ENCODE peak calls at places on chromosomes 4 and X, in five cellular contexts. One of them, this sample, is unnamed.

GRCh38 chr4:56183344-56183959 is 203.8 kb downstream of the AASDH start:
- DNase-seq in astrocyte: no peak
- DNase-seq in fibroblast of lung: no peak
- DNase-seq in heart left ventricle: no peak
- DNase-seq in keratinocyte: no peak
- DNase-seq in this sample: no peak

GRCh38 chr4:88523325-88524129 is at the start of gene PYURF:
- DNase-seq in keratinocyte: no peak
- DNase-seq in heart left ventricle: peak; percentile 96
- DNase-seq in astrocyte: peak; percentile 89
- DNase-seq in fibroblast of lung: peak; percentile 95
- DNase-seq in this sample: peak; percentile 59

GRCh38 chrX:134746379-134746723 is 88.1 kb upstream of the PLAC1 start:
- DNase-seq in fibroblast of lung: peak; percentile 73
- DNase-seq in heart left ventricle: no peak
- DNase-seq in keratinocyte: no peak
- DNase-seq in astrocyte: peak; percentile 67
- DNase-seq in this sample: no peak

GRCh38 chr4:149426461-149426860 is 389.2 kb downstream of the IQCM start:
- DNase-seq in astrocyte: peak; percentile 49
- DNase-seq in heart left ventricle: no peak
- DNase-seq in keratinocyte: no peak
- DNase-seq in fibroblast of lung: peak; percentile 65
- DNase-seq in this sample: no peak

GRCh38 chr4:170122252-170122651 is 32.5 kb upstream of the AADAT start:
- DNase-seq in keratinocyte: no peak
- DNase-seq in astrocyte: no peak
- DNase-seq in fibroblast of lung: no peak
- DNase-seq in heart left ventricle: no peak
- DNase-seq in this sample: no peak

GRCh38 chr4:98334461-98334860 is 73.3 kb downstream of the RAP1GDS1 start:
- DNase-seq in keratinocyte: no peak
- DNase-seq in heart left ventricle: no peak
- DNase-seq in fibroblast of lung: no peak
- DNase-seq in astrocyte: no peak
- DNase-seq in this sample: no peak

GRCh38 chr4:97139796-97140195 is 1003.5 kb downstream of the STPG2 start:
- DNase-seq in keratinocyte: no peak
- DNase-seq in fibroblast of lung: no peak
- DNase-seq in astrocyte: no peak
- DNase-seq in heart left ventricle: no peak
- DNase-seq in this sample: no peak

GRCh38 chr4:48079972-48080391 is 54.1 kb downstream of the TXK start:
- DNase-seq in astrocyte: peak; percentile 62
- DNase-seq in fibroblast of lung: peak; percentile 74
- DNase-seq in heart left ventricle: no peak
- DNase-seq in keratinocyte: no peak
- DNase-seq in this sample: no peak

GRCh38 chr4:184262901-184263300 is 45.2 kb upstream of the ENPP6 start:
- DNase-seq in astrocyte: no peak
- DNase-seq in heart left ventricle: no peak
- DNase-seq in fibroblast of lung: peak; percentile 16
- DNase-seq in keratinocyte: no peak
- DNase-seq in this sample: no peak

GRCh38 chrX:15694968-15695451 is 30.4 kb upstream of the CLTRN start:
- DNase-seq in keratinocyte: no peak
- DNase-seq in heart left ventricle: no peak
- DNase-seq in astrocyte: no peak
- DNase-seq in fibroblast of lung: no peak
- DNase-seq in this sample: no peak

GRCh38 chrX:111854778-111855490 is 21.0 kb upstream of the TRPC5OS start:
- DNase-seq in keratinocyte: no peak
- DNase-seq in heart left ventricle: no peak
- DNase-seq in astrocyte: no peak
- DNase-seq in fibroblast of lung: no peak
- DNase-seq in this sample: no peak

GRCh38 chr4:157012781-157013180 is 41.2 kb upstream of the PDGFC start:
- DNase-seq in heart left ventricle: no peak
- DNase-seq in fibroblast of lung: peak; percentile 93
- DNase-seq in keratinocyte: no peak
- DNase-seq in astrocyte: peak; percentile 94
- DNase-seq in this sample: peak; percentile 55

GRCh38 chrX:63784902-63785692 is at the start of gene ARHGEF9:
- DNase-seq in fibroblast of lung: peak; percentile 3
- DNase-seq in heart left ventricle: peak; percentile 12
- DNase-seq in astrocyte: no peak
- DNase-seq in keratinocyte: no peak
- DNase-seq in this sample: no peak

GRCh38 chr4:185112104-185112503 is 31.0 kb upstream of the SLC25A4 start:
- DNase-seq in fibroblast of lung: peak; percentile 95
- DNase-seq in astrocyte: peak; percentile 94
- DNase-seq in keratinocyte: peak; percentile 73
- DNase-seq in heart left ventricle: peak; percentile 72
- DNase-seq in this sample: peak; percentile 46

GRCh38 chr4:90025248-90025647 is 101.9 kb upstream of the CCSER1 start:
- DNase-seq in heart left ventricle: no peak
- DNase-seq in keratinocyte: no peak
- DNase-seq in fibroblast of lung: peak; percentile 6
- DNase-seq in astrocyte: no peak
- DNase-seq in this sample: no peak

GRCh38 chrX:71652405-71652804 is 14.9 kb upstream of the LOC101059915 start:
- DNase-seq in heart left ventricle: no peak
- DNase-seq in keratinocyte: no peak
- DNase-seq in fibroblast of lung: peak; percentile 36
- DNase-seq in astrocyte: peak; percentile 27
- DNase-seq in this sample: no peak

GRCh38 chr4:30245140-30245539 is 475.0 kb upstream of the PCDH7 start:
- DNase-seq in fibroblast of lung: no peak
- DNase-seq in astrocyte: no peak
- DNase-seq in keratinocyte: no peak
- DNase-seq in heart left ventricle: no peak
- DNase-seq in this sample: no peak

GRCh38 chr4:12486995-12487394 is 997.1 kb downstream of the RAB28 start:
- DNase-seq in heart left ventricle: peak; percentile 42
- DNase-seq in keratinocyte: no peak
- DNase-seq in astrocyte: no peak
- DNase-seq in fibroblast of lung: no peak
- DNase-seq in this sample: no peak

GRCh38 chr4:151325320-151326246 is at the start of gene SH3D19:
- DNase-seq in astrocyte: peak; percentile 62
- DNase-seq in keratinocyte: peak; percentile 30
- DNase-seq in heart left ventricle: peak; percentile 83
- DNase-seq in fibroblast of lung: peak; percentile 76
- DNase-seq in this sample: peak; percentile 21

GRCh38 chr4:31283689-31284088 is 563.5 kb downstream of the PCDH7 start:
- DNase-seq in astrocyte: no peak
- DNase-seq in keratinocyte: no peak
- DNase-seq in heart left ventricle: no peak
- DNase-seq in fibroblast of lung: no peak
- DNase-seq in this sample: no peak

GRCh38 chr4:69321153-69321729 is 41.0 kb downstream of the UGT2B28 start:
- DNase-seq in keratinocyte: no peak
- DNase-seq in heart left ventricle: no peak
- DNase-seq in astrocyte: no peak
- DNase-seq in fibroblast of lung: no peak
- DNase-seq in this sample: no peak

GRCh38 chrX:15497865-15498264 is 2.7 kb upstream of the BMX start:
- DNase-seq in astrocyte: no peak
- DNase-seq in keratinocyte: no peak
- DNase-seq in fibroblast of lung: peak; percentile 18
- DNase-seq in heart left ventricle: peak; percentile 33
- DNase-seq in this sample: no peak

GRCh38 chr4:70734168-70734954 is 12.6 kb downstream of the RUFY3 start:
- DNase-seq in keratinocyte: no peak
- DNase-seq in heart left ventricle: no peak
- DNase-seq in astrocyte: peak; percentile 47
- DNase-seq in fibroblast of lung: peak; percentile 60
- DNase-seq in this sample: peak; percentile 6

GRCh38 chr4:20194079-20195013 is 57.4 kb upstream of the SLIT2 start:
- DNase-seq in fibroblast of lung: peak; percentile 90
- DNase-seq in astrocyte: peak; percentile 87
- DNase-seq in heart left ventricle: no peak
- DNase-seq in keratinocyte: peak; percentile 26
- DNase-seq in this sample: peak; percentile 78

GRCh38 chr4:44668521-44668920 is 9.7 kb upstream of the GUF1 start:
- DNase-seq in heart left ventricle: no peak
- DNase-seq in fibroblast of lung: no peak
- DNase-seq in astrocyte: no peak
- DNase-seq in keratinocyte: no peak
- DNase-seq in this sample: no peak

GRCh38 chr4:185559913-185560281 is 24.6 kb upstream of the PDLIM3 start:
- DNase-seq in astrocyte: peak; percentile 81
- DNase-seq in heart left ventricle: peak; percentile 18
- DNase-seq in fibroblast of lung: peak; percentile 87
- DNase-seq in keratinocyte: peak; percentile 0
- DNase-seq in this sample: no peak

GRCh38 chrX:2928127-2928582 is 984 bp downstream of the ARSD start:
- DNase-seq in heart left ventricle: peak; percentile 38
- DNase-seq in astrocyte: peak; percentile 71
- DNase-seq in fibroblast of lung: peak; percentile 83
- DNase-seq in keratinocyte: no peak
- DNase-seq in this sample: no peak

GRCh38 chr4:7160951-7161440 is 31.3 kb upstream of the SORCS2 start:
- DNase-seq in heart left ventricle: no peak
- DNase-seq in astrocyte: no peak
- DNase-seq in fibroblast of lung: no peak
- DNase-seq in keratinocyte: no peak
- DNase-seq in this sample: no peak

GRCh38 chr4:24922416-24922815 is 9.6 kb upstream of the CCDC149 start:
- DNase-seq in astrocyte: peak; percentile 57
- DNase-seq in keratinocyte: no peak
- DNase-seq in heart left ventricle: no peak
- DNase-seq in fibroblast of lung: peak; percentile 66
- DNase-seq in this sample: no peak

GRCh38 chrX:122418758-122419157 is 765.3 kb upstream of the GRIA3 start:
- DNase-seq in keratinocyte: no peak
- DNase-seq in fibroblast of lung: no peak
- DNase-seq in heart left ventricle: no peak
- DNase-seq in astrocyte: no peak
- DNase-seq in this sample: no peak

GRCh38 chrX:149830192-149830873 is 48.6 kb downstream of the MAGEA9 start:
- DNase-seq in fibroblast of lung: peak; percentile 38
- DNase-seq in heart left ventricle: no peak
- DNase-seq in keratinocyte: no peak
- DNase-seq in astrocyte: peak; percentile 24
- DNase-seq in this sample: no peak

GRCh38 chr4:159008671-159009070 is 94.2 kb upstream of the RAPGEF2 start:
- DNase-seq in fibroblast of lung: no peak
- DNase-seq in astrocyte: no peak
- DNase-seq in keratinocyte: no peak
- DNase-seq in heart left ventricle: no peak
- DNase-seq in this sample: no peak

GRCh38 chrX:8849945-8850344 is 48.8 kb upstream of the FAM9A start:
- DNase-seq in keratinocyte: no peak
- DNase-seq in heart left ventricle: no peak
- DNase-seq in fibroblast of lung: no peak
- DNase-seq in astrocyte: no peak
- DNase-seq in this sample: no peak

GRCh38 chr4:100067255-100067654 is 117.2 kb upstream of the H2AZ1 start:
- DNase-seq in heart left ventricle: no peak
- DNase-seq in fibroblast of lung: no peak
- DNase-seq in keratinocyte: no peak
- DNase-seq in astrocyte: no peak
- DNase-seq in this sample: no peak
- H3K4me3 ChIP-seq in heart left ventricle: no peak overlapping the region
- H3K4me3 ChIP-seq in fibroblast of lung: no peak overlapping the region
- H3K4me3 ChIP-seq in keratinocyte: no peak overlapping the region
- H3K4me3 ChIP-seq in astrocyte: no peak overlapping the region
- H3K4me3 ChIP-seq in this sample: no peak overlapping the region

DNA sequence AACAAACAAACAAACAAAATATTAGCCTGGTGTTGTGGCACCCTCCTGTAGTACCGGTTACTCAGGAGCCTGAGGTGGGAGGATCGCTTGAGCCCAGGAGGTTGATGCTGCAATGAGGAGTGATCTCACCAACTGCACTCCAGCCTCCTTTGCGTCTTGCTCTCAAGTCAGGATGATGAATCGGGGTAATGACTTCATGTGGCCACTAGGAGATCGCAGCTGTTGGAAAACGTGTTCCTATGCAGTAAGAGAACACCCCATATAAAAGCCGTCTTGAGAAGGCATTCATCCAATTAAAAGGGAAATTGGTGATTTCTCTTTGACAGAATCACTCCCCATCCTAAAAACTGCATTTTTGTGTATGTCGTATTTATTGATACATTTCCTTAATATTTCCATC is 6.9 kb downstream of the CCNB3 start:
- DNase-seq in astrocyte: no peak
- DNase-seq in keratinocyte: no peak
- DNase-seq in fibroblast of lung: no peak
- DNase-seq in heart left ventricle: no peak
- DNase-seq in this sample: no peak
- TF ChIP-seq CTCF in astrocyte: no peak
- TF ChIP-seq CTCF in keratinocyte: no peak
- TF ChIP-seq CTCF in fibroblast of lung: peak; percentile 22
- TF ChIP-seq CTCF in heart left ventricle: peak; percentile 15
- TF ChIP-seq CTCF in this sample: peak; percentile 30

GRCh38 chr4:3233391-3234071 is 15.4 kb upstream of the MSANTD1 start:
- DNase-seq in fibroblast of lung: peak; percentile 16
- DNase-seq in keratinocyte: no peak
- DNase-seq in heart left ventricle: no peak
- DNase-seq in astrocyte: no peak
- DNase-seq in this sample: no peak
- H3K36me3 ChIP-seq in fibroblast of lung: peaks cover 28% of the 10 kb centered on the region
- H3K36me3 ChIP-seq in keratinocyte: peaks cover 46% of the 10 kb centered on the region
- H3K36me3 ChIP-seq in heart left ventricle: peaks cover 25% of the 10 kb centered on the region
- H3K36me3 ChIP-seq in astrocyte: peaks cover 35% of the 10 kb centered on the region
- H3K36me3 ChIP-seq in this sample: peaks cover 32% of the 10 kb centered on the region

GRCh38 chrX:45767021-45767491 is 566.4 kb upstream of the DIPK2B start:
- DNase-seq in heart left ventricle: no peak
- DNase-seq in astrocyte: peak; percentile 41
- DNase-seq in fibroblast of lung: peak; percentile 48
- DNase-seq in keratinocyte: no peak
- DNase-seq in this sample: no peak

GRCh38 chrX:45765726-45766125 is 565.0 kb upstream of the DIPK2B start:
- DNase-seq in fibroblast of lung: no peak
- DNase-seq in astrocyte: peak; percentile 26
- DNase-seq in heart left ventricle: no peak
- DNase-seq in keratinocyte: no peak
- DNase-seq in this sample: no peak

GRCh38 chrX:45771114-45771513 is 570.4 kb upstream of the DIPK2B start:
- DNase-seq in keratinocyte: peak; percentile 93
- DNase-seq in heart left ventricle: no peak
- DNase-seq in fibroblast of lung: peak; percentile 95
- DNase-seq in astrocyte: peak; percentile 93
- DNase-seq in this sample: peak; percentile 82

GRCh38 chrX:45769919-45770582 is 569.4 kb upstream of the DIPK2B start:
- DNase-seq in astrocyte: peak; percentile 93
- DNase-seq in fibroblast of lung: peak; percentile 95
- DNase-seq in keratinocyte: no peak
- DNase-seq in heart left ventricle: peak; percentile 65
- DNase-seq in this sample: peak; percentile 68

DNA sequence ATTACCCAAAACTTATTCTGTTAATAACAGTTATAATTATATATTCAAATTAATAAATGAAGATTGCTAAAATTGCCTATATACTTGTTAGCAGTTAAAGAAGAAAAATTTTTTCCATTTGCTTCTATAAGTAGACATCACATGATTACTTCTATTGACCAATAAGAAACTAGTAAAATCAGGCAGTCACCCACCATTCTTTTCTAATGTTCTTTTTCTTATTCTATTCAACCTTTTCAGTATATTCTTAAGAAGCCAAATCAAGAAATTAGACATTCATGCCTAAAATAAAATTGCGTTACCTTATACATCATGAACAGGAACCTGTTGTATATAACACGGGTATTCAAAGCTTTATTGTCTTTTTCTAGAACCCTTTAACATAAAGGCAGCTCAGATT is 568.0 kb upstream of the DIPK2B start:
- DNase-seq in heart left ventricle: no peak
- DNase-seq in astrocyte: no peak
- DNase-seq in fibroblast of lung: no peak
- DNase-seq in keratinocyte: no peak
- DNase-seq in this sample: no peak
- H3K4me3 ChIP-seq in heart left ventricle: peak overlapping the region; percentile 12
- H3K4me3 ChIP-seq in astrocyte: peak overlapping the region; percentile 93
- H3K4me3 ChIP-seq in fibroblast of lung: peak overlapping the region; percentile 78
- H3K4me3 ChIP-seq in keratinocyte: peak overlapping the region; percentile 78
- H3K4me3 ChIP-seq in this sample: peak overlapping the region; percentile 47

This sample was measured in BJ.